ENCODE peak calls at places on chromosomes 7 and 10, in ten cellular contexts. One of them, this sample, is unnamed.

GRCh38 chr10:79203014-79203675 is 134.4 kb downstream of the ZMIZ1 start:
- DNase-seq in chondrocyte: peak
- DNase-seq in GM13976: no peak
- DNase-seq in B cell: no peak
- DNase-seq in neural progenitor cell: no peak
- DNase-seq in CD4-positive, alpha-beta T cell: no peak
- DNase-seq in WTC11: no peak
- DNase-seq in gastrocnemius medialis: no peak
- DNase-seq in HFFc6: no peak
- DNase-seq in neural crest cell: no peak
- DNase-seq in this sample: no peak

GRCh38 chr10:298033-298432 is 162.8 kb downstream of the ZMYND11 start:
- DNase-seq in chondrocyte: no peak
- DNase-seq in GM13976: no peak
- DNase-seq in B cell: no peak
- DNase-seq in neural progenitor cell: no peak
- DNase-seq in CD4-positive, alpha-beta T cell: no peak
- DNase-seq in WTC11: no peak
- DNase-seq in gastrocnemius medialis: no peak
- DNase-seq in HFFc6: no peak
- DNase-seq in neural crest cell: no peak
- DNase-seq in this sample: no peak

GRCh38 chr7:149245244-149245643 is 5.8 kb downstream of the ZNF212 start:
- DNase-seq in chondrocyte: no peak
- DNase-seq in GM13976: no peak
- DNase-seq in B cell: no peak
- DNase-seq in neural progenitor cell: no peak
- DNase-seq in CD4-positive, alpha-beta T cell: no peak
- DNase-seq in WTC11: no peak
- DNase-seq in gastrocnemius medialis: no peak
- DNase-seq in HFFc6: peak
- DNase-seq in neural crest cell: no peak
- DNase-seq in this sample: no peak

GRCh38 chr10:128884496-128884895 is 582.5 kb upstream of the MGMT start:
- DNase-seq in chondrocyte: no peak
- DNase-seq in GM13976: no peak
- DNase-seq in B cell: no peak
- DNase-seq in neural progenitor cell: no peak
- DNase-seq in CD4-positive, alpha-beta T cell: no peak
- DNase-seq in WTC11: no peak
- DNase-seq in gastrocnemius medialis: no peak
- DNase-seq in HFFc6: no peak
- DNase-seq in neural crest cell: no peak
- DNase-seq in this sample: no peak

GRCh38 chr10:22369433-22370072 is 24.3 kb downstream of the SPAG6 start:
- DNase-seq in chondrocyte: no peak
- DNase-seq in GM13976: no peak
- DNase-seq in B cell: no peak
- DNase-seq in neural progenitor cell: no peak
- DNase-seq in CD4-positive, alpha-beta T cell: no peak
- DNase-seq in WTC11: no peak
- DNase-seq in gastrocnemius medialis: no peak
- DNase-seq in HFFc6: no peak
- DNase-seq in neural crest cell: no peak
- DNase-seq in this sample: no peak

GRCh38 chr10:78199019-78199418 is 165.4 kb downstream of the RPS24 start:
- DNase-seq in chondrocyte: no peak
- DNase-seq in GM13976: no peak
- DNase-seq in B cell: no peak
- DNase-seq in neural progenitor cell: no peak
- DNase-seq in CD4-positive, alpha-beta T cell: no peak
- DNase-seq in WTC11: no peak
- DNase-seq in gastrocnemius medialis: no peak
- DNase-seq in HFFc6: no peak
- DNase-seq in neural crest cell: no peak
- DNase-seq in this sample: no peak

GRCh38 chr10:58064714-58065528 is 202.8 kb downstream of the IPMK start:
- DNase-seq in chondrocyte: no peak
- DNase-seq in GM13976: peak
- DNase-seq in B cell: no peak
- DNase-seq in neural progenitor cell: peak
- DNase-seq in CD4-positive, alpha-beta T cell: no peak
- DNase-seq in WTC11: peak
- DNase-seq in gastrocnemius medialis: no peak
- DNase-seq in HFFc6: peak
- DNase-seq in neural crest cell: peak
- DNase-seq in this sample: no peak

GRCh38 chr10:59287587-59287986 is 74.8 kb downstream of the FAM13C start:
- DNase-seq in chondrocyte: no peak
- DNase-seq in GM13976: no peak
- DNase-seq in B cell: no peak
- DNase-seq in neural progenitor cell: no peak
- DNase-seq in CD4-positive, alpha-beta T cell: no peak
- DNase-seq in WTC11: no peak
- DNase-seq in gastrocnemius medialis: no peak
- DNase-seq in HFFc6: no peak
- DNase-seq in neural crest cell: no peak
- DNase-seq in this sample: no peak

GRCh38 chr7:1706721-1707613 is 36.9 kb downstream of the ELFN1 start:
- DNase-seq in chondrocyte: peak
- DNase-seq in GM13976: peak
- DNase-seq in B cell: no peak
- DNase-seq in neural progenitor cell: no peak
- DNase-seq in CD4-positive, alpha-beta T cell: no peak
- DNase-seq in WTC11: no peak
- DNase-seq in gastrocnemius medialis: no peak
- DNase-seq in HFFc6: no peak
- DNase-seq in neural crest cell: no peak
- DNase-seq in this sample: no peak

GRCh38 chr10:103473261-103473671 is 5.8 kb downstream of the CALHM3 start:
- DNase-seq in chondrocyte: no peak
- DNase-seq in GM13976: no peak
- DNase-seq in B cell: no peak
- DNase-seq in neural progenitor cell: no peak
- DNase-seq in CD4-positive, alpha-beta T cell: no peak
- DNase-seq in WTC11: no peak
- DNase-seq in gastrocnemius medialis: no peak
- DNase-seq in HFFc6: no peak
- DNase-seq in neural crest cell: no peak
- DNase-seq in this sample: no peak

GRCh38 chr10:95742529-95742884 is 13.5 kb upstream of the ENTPD1 start:
- DNase-seq in chondrocyte: no peak
- DNase-seq in GM13976: no peak
- DNase-seq in B cell: no peak
- DNase-seq in neural progenitor cell: no peak
- DNase-seq in CD4-positive, alpha-beta T cell: no peak
- DNase-seq in WTC11: no peak
- DNase-seq in gastrocnemius medialis: no peak
- DNase-seq in HFFc6: no peak
- DNase-seq in neural crest cell: no peak
- DNase-seq in this sample: no peak

GRCh38 chr10:44911081-44911540 is at the start of gene TMEM72:
- DNase-seq in chondrocyte: no peak
- DNase-seq in GM13976: no peak
- DNase-seq in B cell: no peak
- DNase-seq in neural progenitor cell: peak
- DNase-seq in CD4-positive, alpha-beta T cell: no peak
- DNase-seq in WTC11: peak
- DNase-seq in gastrocnemius medialis: no peak
- DNase-seq in HFFc6: no peak
- DNase-seq in neural crest cell: no peak
- DNase-seq in this sample: no peak

DNA sequence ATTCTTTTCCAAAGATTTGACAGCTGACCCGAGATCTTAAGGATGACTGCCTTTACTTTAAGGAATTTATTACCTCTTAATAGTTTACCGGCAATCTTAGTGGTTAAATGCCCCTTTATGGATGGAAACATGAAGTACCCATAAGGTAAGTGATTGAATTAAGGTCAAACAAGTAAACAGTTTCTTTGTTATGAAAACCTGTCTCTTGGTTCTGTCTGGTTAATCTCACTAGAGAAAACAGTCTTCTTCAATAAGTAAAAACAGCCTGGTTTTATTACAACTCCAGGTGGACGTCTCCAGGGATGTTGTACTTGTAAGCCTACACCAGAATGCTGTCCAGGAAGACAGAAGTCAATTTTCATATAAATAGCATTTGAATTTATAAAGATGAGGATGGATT is 161.8 kb upstream of the MTPN start:
- DNase-seq in chondrocyte: no peak
- DNase-seq in GM13976: no peak
- DNase-seq in B cell: no peak
- DNase-seq in neural progenitor cell: no peak
- DNase-seq in CD4-positive, alpha-beta T cell: no peak
- DNase-seq in WTC11: no peak
- DNase-seq in gastrocnemius medialis: no peak
- DNase-seq in HFFc6: no peak
- DNase-seq in neural crest cell: no peak
- DNase-seq in this sample: no peak
- TF ChIP-seq CTCF in chondrocyte: no peak
- TF ChIP-seq CTCF in GM13976: no peak
- TF ChIP-seq CTCF in B cell: no peak
- TF ChIP-seq CTCF in neural progenitor cell: no peak
- TF ChIP-seq CTCF in CD4-positive, alpha-beta T cell: no peak
- TF ChIP-seq CTCF in WTC11: no peak
- TF ChIP-seq CTCF in gastrocnemius medialis: no peak
- TF ChIP-seq CTCF in HFFc6: no peak
- TF ChIP-seq CTCF in neural crest cell: no peak
- TF ChIP-seq CTCF in this sample: no peak

DNA sequence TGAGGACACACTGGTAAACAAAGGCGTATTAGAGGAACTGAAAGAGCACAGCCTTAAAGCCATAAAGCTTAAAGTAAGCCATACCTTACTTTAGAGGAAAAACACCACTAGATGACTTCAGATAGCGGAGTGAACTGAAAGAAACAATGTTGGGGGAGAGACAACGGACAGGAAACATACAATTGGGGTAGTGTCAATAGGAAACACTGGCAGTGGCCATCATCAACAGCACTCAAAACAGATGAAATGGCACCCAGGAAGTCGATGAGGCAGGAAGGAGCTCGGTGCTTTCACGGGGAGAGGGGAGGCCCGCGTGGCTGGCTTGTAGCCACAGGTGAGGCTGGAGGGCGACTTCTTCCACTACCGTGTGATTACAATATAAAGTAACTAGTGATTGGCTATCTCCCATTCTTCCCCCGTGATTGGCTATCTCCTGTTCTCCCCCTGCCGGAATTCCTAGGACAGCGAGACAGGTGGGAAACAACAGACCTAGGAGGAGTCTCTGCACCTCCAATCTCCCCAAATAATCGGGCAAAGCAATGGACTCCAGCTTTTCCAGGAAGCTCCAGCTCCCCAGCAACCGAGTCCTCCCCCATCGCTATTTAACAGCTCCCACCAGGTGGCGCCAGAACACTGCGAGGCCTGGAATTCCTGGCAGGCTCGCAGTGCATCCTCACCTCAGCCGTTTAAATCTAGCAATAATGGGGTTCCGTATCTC is 2.4 kb upstream of the TAS2R38 start:
- DNase-seq in chondrocyte: no peak
- DNase-seq in GM13976: peak
- DNase-seq in B cell: peak
- DNase-seq in neural progenitor cell: peak
- DNase-seq in CD4-positive, alpha-beta T cell: peak
- DNase-seq in WTC11: peak
- DNase-seq in gastrocnemius medialis: no peak
- DNase-seq in HFFc6: peak
- DNase-seq in neural crest cell: peak
- DNase-seq in this sample: no peak
- TF ChIP-seq CTCF in chondrocyte: peak
- TF ChIP-seq CTCF in GM13976: peak
- TF ChIP-seq CTCF in B cell: peak
- TF ChIP-seq CTCF in neural progenitor cell: peak
- TF ChIP-seq CTCF in CD4-positive, alpha-beta T cell: peak
- TF ChIP-seq CTCF in WTC11: peak
- TF ChIP-seq CTCF in gastrocnemius medialis: peak
- TF ChIP-seq CTCF in HFFc6: peak
- TF ChIP-seq CTCF in neural crest cell: peak
- TF ChIP-seq CTCF in this sample: peak

GRCh38 chr7:32381024-32381601 is 109.1 kb downstream of the LSM5 start:
- DNase-seq in chondrocyte: no peak
- DNase-seq in GM13976: no peak
- DNase-seq in B cell: no peak
- DNase-seq in neural progenitor cell: no peak
- DNase-seq in CD4-positive, alpha-beta T cell: no peak
- DNase-seq in WTC11: no peak
- DNase-seq in gastrocnemius medialis: no peak
- DNase-seq in HFFc6: no peak
- DNase-seq in neural crest cell: no peak
- DNase-seq in this sample: no peak
- TF ChIP-seq CTCF in chondrocyte: no peak
- TF ChIP-seq CTCF in GM13976: no peak
- TF ChIP-seq CTCF in B cell: no peak
- TF ChIP-seq CTCF in neural progenitor cell: no peak
- TF ChIP-seq CTCF in CD4-positive, alpha-beta T cell: no peak
- TF ChIP-seq CTCF in WTC11: peak
- TF ChIP-seq CTCF in gastrocnemius medialis: no peak
- TF ChIP-seq CTCF in HFFc6: no peak
- TF ChIP-seq CTCF in neural crest cell: peak
- TF ChIP-seq CTCF in this sample: no peak

DNA sequence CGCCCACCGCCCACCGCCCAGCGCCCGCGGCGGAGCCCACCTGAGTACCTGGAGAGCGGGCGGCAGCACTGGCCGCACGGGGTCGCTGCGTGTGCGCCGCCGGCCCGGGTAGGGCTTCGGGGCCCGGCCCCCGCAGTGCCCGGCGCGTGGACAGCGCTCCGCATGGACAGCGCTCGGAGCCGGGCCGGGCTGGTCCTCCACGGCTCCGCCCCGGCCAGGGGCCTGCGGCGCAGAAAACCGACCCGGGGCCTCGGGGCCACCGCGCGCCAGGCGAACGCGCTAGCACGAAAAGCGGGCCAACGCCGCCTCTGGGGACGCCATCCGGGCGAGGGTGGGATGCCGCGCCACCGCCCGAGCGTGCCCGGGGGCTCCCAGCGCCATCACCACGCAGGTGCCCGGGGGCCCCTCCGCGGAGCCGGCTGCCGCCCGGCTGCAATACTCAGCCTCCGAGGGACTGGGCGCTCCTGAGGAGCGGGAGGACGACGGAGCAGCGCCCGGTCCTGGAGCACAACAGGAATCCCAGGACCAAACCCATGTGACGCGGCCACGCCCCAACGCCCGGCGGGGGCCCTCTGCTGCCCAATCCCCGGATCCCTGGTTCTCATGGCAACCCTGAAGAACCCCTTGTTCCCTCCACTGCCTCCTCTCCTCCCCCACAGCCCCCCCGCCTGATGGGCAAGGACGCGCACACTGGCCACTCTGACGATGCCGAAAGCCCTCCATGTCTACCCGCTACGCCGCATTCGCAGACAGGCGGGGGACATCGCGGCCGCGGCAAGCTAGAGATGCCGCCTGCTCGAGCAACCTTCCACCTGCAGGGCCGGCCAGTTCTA is at the start of gene GRB10:
- DNase-seq in chondrocyte: no peak
- DNase-seq in GM13976: no peak
- DNase-seq in B cell: no peak
- DNase-seq in neural progenitor cell: peak
- DNase-seq in CD4-positive, alpha-beta T cell: no peak
- DNase-seq in WTC11: peak
- DNase-seq in gastrocnemius medialis: no peak
- DNase-seq in HFFc6: no peak
- DNase-seq in neural crest cell: peak
- DNase-seq in this sample: no peak
- TF ChIP-seq CTCF in chondrocyte: peak
- TF ChIP-seq CTCF in GM13976: no peak
- TF ChIP-seq CTCF in B cell: no peak
- TF ChIP-seq CTCF in neural progenitor cell: peak
- TF ChIP-seq CTCF in CD4-positive, alpha-beta T cell: no peak
- TF ChIP-seq CTCF in WTC11: no peak
- TF ChIP-seq CTCF in gastrocnemius medialis: no peak
- TF ChIP-seq CTCF in HFFc6: peak
- TF ChIP-seq CTCF in neural crest cell: peak
- TF ChIP-seq CTCF in this sample: peak

GRCh38 chr7:158570449-158571170 is 17.0 kb downstream of the PTPRN2 start:
- DNase-seq in chondrocyte: peak
- DNase-seq in GM13976: no peak
- DNase-seq in B cell: no peak
- DNase-seq in neural progenitor cell: no peak
- DNase-seq in CD4-positive, alpha-beta T cell: no peak
- DNase-seq in WTC11: no peak
- DNase-seq in gastrocnemius medialis: no peak
- DNase-seq in HFFc6: no peak
- DNase-seq in neural crest cell: no peak
- DNase-seq in this sample: no peak
- TF ChIP-seq CTCF in chondrocyte: no peak
- TF ChIP-seq CTCF in GM13976: no peak
- TF ChIP-seq CTCF in B cell: no peak
- TF ChIP-seq CTCF in neural progenitor cell: no peak
- TF ChIP-seq CTCF in CD4-positive, alpha-beta T cell: no peak
- TF ChIP-seq CTCF in WTC11: no peak
- TF ChIP-seq CTCF in gastrocnemius medialis: no peak
- TF ChIP-seq CTCF in HFFc6: no peak
- TF ChIP-seq CTCF in neural crest cell: no peak
- TF ChIP-seq CTCF in this sample: no peak